ENCODE peak calls at places on chromosomes 7 and 10, in four cellular contexts. One of them, this sample, is unnamed.

GRCh38 chr10:6601224-6601805 is 21.2 kb upstream of the PRKCQ start:
- DNase-seq in mammary epithelial cell: no peak
- DNase-seq in astrocyte: no peak
- DNase-seq in PC-3: no peak
- DNase-seq in this sample: no peak

GRCh38 chr7:80859272-80859970 is 59.4 kb downstream of the SEMA3C start:
- DNase-seq in mammary epithelial cell: no peak
- DNase-seq in astrocyte: no peak
- DNase-seq in PC-3: no peak
- DNase-seq in this sample: peak; percentile 13

GRCh38 chr7:52475192-52475591 is 560.2 kb upstream of the POM121L12 start:
- DNase-seq in mammary epithelial cell: no peak
- DNase-seq in astrocyte: no peak
- DNase-seq in PC-3: no peak
- DNase-seq in this sample: no peak

GRCh38 chr10:109205929-109206585 is 717.3 kb downstream of the XPNPEP1 start:
- DNase-seq in mammary epithelial cell: peak; percentile 81
- DNase-seq in astrocyte: peak; percentile 97
- DNase-seq in PC-3: peak; percentile 82
- DNase-seq in this sample: no peak

GRCh38 chr7:16528520-16528919 is 1.9 kb downstream of the LRRC72 start:
- DNase-seq in mammary epithelial cell: no peak
- DNase-seq in astrocyte: no peak
- DNase-seq in PC-3: no peak
- DNase-seq in this sample: no peak

GRCh38 chr7:7654964-7655363 is 14.4 kb downstream of the UMAD1 start:
- DNase-seq in mammary epithelial cell: no peak
- DNase-seq in astrocyte: no peak
- DNase-seq in PC-3: no peak
- DNase-seq in this sample: no peak

GRCh38 chr10:94496010-94496409 is 49.6 kb upstream of the HELLS start:
- DNase-seq in mammary epithelial cell: no peak
- DNase-seq in astrocyte: peak; percentile 4
- DNase-seq in PC-3: no peak
- DNase-seq in this sample: no peak

GRCh38 chr7:122354656-122355055 is 50.1 kb upstream of the FEZF1 start:
- DNase-seq in mammary epithelial cell: no peak
- DNase-seq in astrocyte: no peak
- DNase-seq in PC-3: no peak
- DNase-seq in this sample: no peak

GRCh38 chr10:28768227-28768626 is 90.9 kb downstream of the BAMBI start:
- DNase-seq in mammary epithelial cell: no peak
- DNase-seq in astrocyte: no peak
- DNase-seq in PC-3: no peak
- DNase-seq in this sample: no peak

GRCh38 chr7:45052011-45052410 is 36.8 kb downstream of the NACAD start:
- DNase-seq in mammary epithelial cell: no peak
- DNase-seq in astrocyte: no peak
- DNase-seq in PC-3: no peak
- DNase-seq in this sample: no peak

GRCh38 chr7:40058636-40059035 is 75.8 kb downstream of the MPLKIP start:
- DNase-seq in mammary epithelial cell: no peak
- DNase-seq in astrocyte: no peak
- DNase-seq in PC-3: no peak
- DNase-seq in this sample: no peak

DNA sequence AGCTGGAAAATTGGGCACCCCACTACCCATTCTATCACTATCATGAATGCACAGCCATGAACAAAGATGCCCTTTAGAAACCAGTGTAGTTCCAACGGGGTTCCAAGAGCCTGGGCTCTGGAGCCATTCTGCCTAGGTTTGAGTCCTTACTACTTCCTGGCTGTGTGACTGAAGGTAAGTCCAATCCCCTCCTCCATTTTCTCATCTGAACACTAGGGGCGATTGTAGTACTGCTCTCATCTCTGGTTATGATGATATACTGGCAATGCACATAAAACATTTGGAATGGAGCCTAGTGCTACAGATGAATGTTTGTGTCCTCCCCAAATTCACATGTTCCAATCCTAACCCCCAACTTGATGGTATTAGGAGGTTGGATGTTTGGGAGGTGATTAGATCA is 28.1 kb upstream of the CDH23 start:
- DNase-seq in mammary epithelial cell: no peak
- DNase-seq in astrocyte: no peak
- DNase-seq in PC-3: peak; percentile 22
- DNase-seq in this sample: no peak
- TF ChIP-seq CTCF in mammary epithelial cell: no peak
- TF ChIP-seq CTCF in astrocyte: no peak
- TF ChIP-seq CTCF in PC-3: peak; percentile 20
- TF ChIP-seq CTCF in this sample: no peak

GRCh38 chr7:84394219-84394618 is 199.6 kb upstream of the SEMA3A start:
- DNase-seq in mammary epithelial cell: no peak
- DNase-seq in astrocyte: peak; percentile 6
- DNase-seq in PC-3: peak; percentile 51
- DNase-seq in this sample: peak; percentile 17
- H3K27ac ChIP-seq in mammary epithelial cell: no peak overlapping the region
- H3K27ac ChIP-seq in astrocyte: no peak overlapping the region
- H3K27ac ChIP-seq in PC-3: no peak overlapping the region
- H3K27ac ChIP-seq in this sample: no peak overlapping the region

GRCh38 chr7:124155400-124156022 is 122.6 kb upstream of the TMEM229A start:
- DNase-seq in mammary epithelial cell: peak; percentile 17
- DNase-seq in astrocyte: no peak
- DNase-seq in PC-3: peak; percentile 62
- DNase-seq in this sample: peak; percentile 21

GRCh38 chr7:124152859-124153692 is 120.2 kb upstream of the TMEM229A start:
- DNase-seq in mammary epithelial cell: peak; percentile 42
- DNase-seq in astrocyte: peak; percentile 23
- DNase-seq in PC-3: peak; percentile 67
- DNase-seq in this sample: peak; percentile 16
- TF ChIP-seq CTCF in mammary epithelial cell: peak; percentile 41
- TF ChIP-seq CTCF in astrocyte: peak; percentile 34
- TF ChIP-seq CTCF in PC-3: peak; percentile 64
- TF ChIP-seq CTCF in this sample: no peak

DNA sequence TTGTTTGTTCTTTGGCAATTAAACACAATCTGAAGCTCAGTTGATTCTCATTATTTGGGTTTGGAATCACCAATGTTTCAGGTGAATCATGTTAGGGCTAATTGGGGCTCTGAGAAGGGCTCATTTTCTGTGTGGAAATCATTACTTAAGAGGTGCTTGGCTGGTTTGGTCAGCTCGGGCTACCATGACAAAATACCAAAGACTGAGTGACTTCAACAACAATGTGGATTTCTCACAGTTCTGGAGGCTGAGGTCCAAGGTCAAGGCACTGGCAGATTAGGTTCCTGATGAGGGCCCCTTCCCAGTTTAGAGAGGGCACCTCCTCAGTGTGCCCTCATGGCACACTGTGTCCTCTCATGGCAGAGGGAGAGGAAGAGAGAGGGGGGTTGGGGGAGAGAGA is 121.3 kb downstream of the ZNF248 start:
- DNase-seq in mammary epithelial cell: no peak
- DNase-seq in astrocyte: no peak
- DNase-seq in PC-3: no peak
- DNase-seq in this sample: no peak
- H3K27ac ChIP-seq in mammary epithelial cell: no peak overlapping the region
- H3K27ac ChIP-seq in astrocyte: no peak overlapping the region
- H3K27ac ChIP-seq in PC-3: no peak overlapping the region
- H3K27ac ChIP-seq in this sample: no peak overlapping the region

DNA sequence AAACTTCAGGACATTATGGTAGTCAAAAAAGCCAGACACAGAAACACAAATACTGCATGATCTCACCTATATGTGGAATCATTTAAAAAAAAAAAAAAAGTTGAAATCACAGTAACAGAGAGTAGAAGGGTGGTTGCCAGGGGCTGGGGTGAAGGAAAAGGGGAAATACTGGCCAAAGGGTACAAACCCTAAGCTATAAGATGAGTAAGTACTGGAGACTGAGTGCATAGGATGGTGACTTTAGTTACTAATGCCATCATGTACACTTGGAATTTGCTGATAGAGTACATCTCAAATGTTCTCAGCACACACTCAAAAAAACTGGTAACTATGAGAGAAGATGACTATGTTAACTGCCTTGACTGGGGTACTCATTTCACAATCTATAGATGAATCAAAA is 39.9 kb downstream of the JCAD start:
- DNase-seq in mammary epithelial cell: no peak
- DNase-seq in astrocyte: no peak
- DNase-seq in PC-3: no peak
- DNase-seq in this sample: no peak
- TF ChIP-seq CTCF in mammary epithelial cell: no peak
- TF ChIP-seq CTCF in astrocyte: no peak
- TF ChIP-seq CTCF in PC-3: no peak
- TF ChIP-seq CTCF in this sample: no peak

This sample was measured in RWPE1.